ENCODE peak calls at places on chromosomes 12 and 14, in four cellular contexts. P is WTC11, E is HepG2, W is K562. L is an unnamed sample.

GRCh38 chr12:31890295-31891285 is 68.6 kb upstream of the RESF1 start:
- DNase-seq in P (no peak), E (no peak), W (no peak), L (no peak)

GRCh38 chr12:108633534-108634224 is at the start of gene SELPLG:
- DNase-seq in P (no peak), E (no peak), W (peak), L (no peak)

GRCh38 chr14:92451755-92452154 is 61.8 kb upstream of the RIN3 start:
- DNase-seq in P (no peak), E (no peak), W (no peak), L (no peak)

GRCh38 chr14:72104011-72104613 is 171.9 kb downstream of the RGS6 start:
- DNase-seq in P (peak), E (no peak), W (peak), L (peak)

GRCh38 chr14:99945732-99946651 is 119.2 kb upstream of the EVL start:
- DNase-seq in P (no peak), E (no peak), W (no peak), L (peak)

GRCh38 chr14:71070169-71070568 is 162.9 kb downstream of the PCNX1 start:
- DNase-seq in P (no peak), E (no peak), W (no peak), L (no peak)

GRCh38 chr12:130768120-130768519 is 52.0 kb upstream of the RIMBP2 start:
- DNase-seq in P (no peak), E (no peak), W (no peak), L (no peak)

GRCh38 chr12:24709201-24709600 is 239.7 kb downstream of the BCAT1 start:
- DNase-seq in P (no peak), E (no peak), W (peak), L (no peak)

GRCh38 chr12:118544569-118544968 is 168.2 kb downstream of the SUDS3 start:
- DNase-seq in P (no peak), E (peak), W (peak), L (no peak)

GRCh38 chr12:2355198-2355597 is 302.4 kb downstream of the CACNA1C start:
- DNase-seq in P (no peak), E (no peak), W (no peak), L (no peak)

DNA sequence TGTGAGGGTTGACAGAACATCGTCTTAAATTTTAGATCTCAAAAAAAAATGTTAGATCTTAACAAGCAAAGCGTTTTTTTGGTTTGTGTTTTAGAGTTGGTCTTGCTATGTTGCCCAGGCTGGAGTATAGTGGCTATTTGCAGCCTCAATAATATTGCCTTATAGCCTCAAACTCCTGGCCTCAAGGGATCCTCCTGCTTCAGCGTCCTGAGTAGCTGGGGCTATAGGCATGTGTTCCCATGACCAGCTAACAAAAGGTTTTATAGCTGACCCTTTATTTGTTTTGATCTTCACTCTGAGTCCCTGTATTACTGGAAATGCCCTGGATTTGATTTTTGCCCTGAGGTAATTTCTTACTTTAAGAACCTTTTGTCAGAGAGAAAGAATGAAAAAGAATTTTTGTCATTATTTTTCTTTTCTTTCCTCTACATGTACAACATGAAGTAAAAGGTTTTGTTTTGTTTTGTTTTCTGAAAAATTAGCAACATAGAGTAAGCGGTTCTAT is 5.2 kb downstream of the INHBC start:
- DNase-seq in P (no peak), E (no peak), W (no peak), L (no peak)
- TF ChIP-seq ELF4 in P (no peak), E (no peak), W (no peak), L (no peak)

GRCh38 chr14:59176764-59177163 is 11.7 kb upstream of the DAAM1 start:
- DNase-seq in P (no peak), E (no peak), W (no peak), L (no peak)

GRCh38 chr14:59175404-59175803 is 13.1 kb upstream of the DAAM1 start:
- DNase-seq in P (no peak), E (no peak), W (no peak), L (no peak)

GRCh38 chr14:59182641-59183040 is 5.8 kb upstream of the DAAM1 start:
- DNase-seq in P (no peak), E (no peak), W (no peak), L (no peak)

GRCh38 chr14:59181804-59182203 is 6.7 kb upstream of the DAAM1 start:
- DNase-seq in P (no peak), E (no peak), W (peak), L (no peak)

GRCh38 chr14:59177229-59177628 is 11.2 kb upstream of the DAAM1 start:
- DNase-seq in P (peak), E (no peak), W (no peak), L (no peak)
- TF ChIP-seq ELF4 in P (no peak), E (no peak), W (no peak), L (no peak)

DNA sequence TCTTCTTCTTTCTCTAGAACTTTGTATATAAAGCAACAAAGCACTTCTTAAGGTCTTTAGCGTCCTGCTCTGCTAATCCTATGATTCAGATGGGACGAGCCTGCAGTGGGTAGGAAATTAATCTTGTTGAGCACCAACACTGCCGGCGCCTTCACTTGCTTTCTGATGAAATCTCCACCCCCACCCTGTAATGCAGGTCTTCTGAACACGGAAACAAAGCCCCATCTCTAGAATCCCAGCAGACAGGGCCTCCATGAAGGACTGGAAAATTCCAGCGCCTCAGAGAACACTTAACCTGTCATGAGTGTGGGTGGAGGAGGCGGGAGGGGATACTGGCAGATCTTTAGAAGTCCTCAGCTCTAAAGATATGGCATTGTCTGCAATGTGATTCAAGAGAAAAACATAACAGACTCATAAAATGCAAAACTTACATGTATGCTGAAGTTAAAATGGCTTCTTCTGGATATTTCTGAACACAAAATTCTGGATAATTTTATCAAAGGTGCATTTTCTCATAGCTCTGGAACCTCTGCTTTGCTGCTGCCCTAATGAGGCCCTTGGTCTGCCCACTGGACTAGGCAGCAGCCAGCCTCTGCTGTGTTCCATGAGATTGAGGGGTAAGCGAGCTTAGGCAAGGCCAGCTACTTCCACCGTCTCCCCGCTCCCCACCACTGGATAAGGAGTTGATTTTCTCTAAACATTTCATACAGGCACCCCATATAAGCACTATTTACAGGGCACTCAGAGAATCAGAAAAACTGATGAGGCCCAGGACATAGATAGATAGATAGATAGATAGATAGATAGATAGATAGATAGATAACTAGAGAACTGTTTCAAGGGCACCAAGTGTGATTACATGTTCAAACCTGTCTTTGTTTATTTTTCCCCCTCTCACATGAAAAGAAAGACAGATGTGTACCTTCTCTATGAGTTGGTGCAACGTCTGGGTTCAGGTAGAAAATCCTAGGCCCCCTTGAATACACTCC is 43.1 kb downstream of the ZFP36L1 start:
- DNase-seq in P (no peak), E (no peak), W (peak), L (no peak)
- TF ChIP-seq ELF4 in P (no peak), E (no peak), W (no peak), L (no peak)

DNA sequence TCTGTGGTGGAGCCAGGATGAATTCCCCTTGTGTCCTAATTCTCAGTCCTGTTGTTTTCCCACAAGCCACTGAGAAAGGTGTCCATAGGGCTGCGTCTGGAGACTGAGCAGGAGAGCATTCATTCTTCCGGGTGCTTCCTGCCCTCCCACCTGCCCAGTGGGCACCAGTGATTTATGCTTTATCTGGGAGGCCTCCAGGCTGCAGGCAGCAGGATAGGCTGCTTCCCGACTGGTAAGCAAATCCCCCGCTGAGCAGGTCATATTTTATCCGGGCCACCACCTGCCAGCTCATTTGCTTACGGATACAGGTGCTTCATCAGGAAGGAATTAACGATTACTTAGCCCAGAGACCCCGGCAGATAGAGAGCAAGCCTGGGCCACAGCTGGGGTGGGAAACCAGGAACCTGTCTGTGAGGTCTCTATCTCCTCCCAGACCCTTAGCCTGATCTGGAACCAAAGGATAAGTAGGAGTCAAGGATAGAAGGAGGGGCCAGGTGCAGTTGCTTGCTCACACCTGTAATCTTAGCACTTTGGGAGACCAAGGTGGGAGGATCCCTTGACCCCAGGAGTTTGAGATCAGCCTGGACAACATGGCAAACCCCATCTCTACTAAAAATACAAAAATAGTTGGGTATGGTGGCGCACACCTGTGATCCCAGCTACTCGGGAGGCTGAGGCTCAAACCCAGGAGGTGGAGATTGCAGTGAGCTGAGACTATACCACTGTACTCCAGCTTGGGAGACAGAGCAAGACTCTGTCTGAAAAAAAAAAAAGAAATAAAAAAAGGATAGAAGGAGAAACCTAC is 33.7 kb upstream of the FAM222A start:
- DNase-seq in P (peak), E (no peak), W (no peak), L (no peak)
- TF ChIP-seq ELF4 in P (no peak), E (no peak), W (no peak), L (no peak)

L was measured in HEK293T.